ENCODE peak calls at places on chromosomes 3 and 15, in four cellular contexts. G is endothelial cell of umbilical vein, T is K562, I is A549. Q is an unnamed sample.

GRCh38 chr3:10337323-10338163 is 16.6 kb upstream of the SEC13 start:
- DNase-seq in G (no peak), T (no peak), I (no peak), Q (no peak)

GRCh38 chr3:3798641-3799113 is 554 bp upstream of the LRRN1 start:
- DNase-seq in G (no peak), T (no peak), I (no peak), Q (no peak)

GRCh38 chr15:74442604-74443003 is 8.8 kb upstream of the SEMA7A start:
- DNase-seq in G (no peak), T (no peak), I (no peak), Q (no peak)

GRCh38 chr15:98901438-98901837 is 106.2 kb downstream of the PGPEP1L start:
- DNase-seq in G (no peak), T (no peak), I (no peak), Q (no peak)

GRCh38 chr3:10782011-10782410 is 34.0 kb upstream of the SLC6A11 start:
- DNase-seq in G (no peak), T (no peak), I (no peak), Q (no peak)

GRCh38 chr3:185744997-185745843 is 79.6 kb downstream of the IGF2BP2 start:
- DNase-seq in G (peak; percentile 81), T (no peak), I (peak; percentile 29), Q (peak; percentile 80)

GRCh38 chr3:141366285-141367037 is 1.8 kb upstream of the ZBTB38 start:
- DNase-seq in G (peak; percentile 80), T (peak; percentile 57), I (peak; percentile 89), Q (no peak)

GRCh38 chr15:88605507-88606436 is 15.4 kb upstream of the AEN start:
- DNase-seq in G (peak; percentile 19), T (peak; percentile 79), I (no peak), Q (peak; percentile 37)

GRCh38 chr3:125143982-125144652 is 68.4 kb downstream of the SLC12A8 start:
- DNase-seq in G (peak; percentile 24), T (no peak), I (no peak), Q (no peak)

GRCh38 chr15:74642328-74642723 is 26.7 kb downstream of the CLK3 start:
- DNase-seq in G (no peak), T (no peak), I (no peak), Q (no peak)

GRCh38 chr15:63387741-63388468 is 6.3 kb upstream of the CA12 start:
- DNase-seq in G (no peak), T (no peak), I (no peak), Q (no peak)

GRCh38 chr3:170502297-170502696 is 83.6 kb downstream of the SLC7A14 start:
- DNase-seq in G (no peak), T (no peak), I (no peak), Q (no peak)

GRCh38 chr3:51441282-51442030 is 50.4 kb downstream of the RBM15B start:
- DNase-seq in G (no peak), T (no peak), I (no peak), Q (no peak)

GRCh38 chr3:30750967-30751366 is 143.5 kb downstream of the GADL1 start:
- DNase-seq in G (no peak), T (no peak), I (no peak), Q (no peak)

GRCh38 chr3:57131210-57131588 is 34.0 kb downstream of the IL17RD start:
- DNase-seq in G (no peak), T (no peak), I (no peak), Q (no peak)

GRCh38 chr3:57128863-57129602 is 36.1 kb downstream of the IL17RD start:
- DNase-seq in G (no peak), T (no peak), I (no peak), Q (no peak)

GRCh38 chr3:57130426-57131209 is 34.5 kb downstream of the IL17RD start:
- DNase-seq in G (no peak), T (no peak), I (no peak), Q (no peak)

GRCh38 chr3:57126244-57126643 is 38.9 kb downstream of the IL17RD start:
- DNase-seq in G (no peak), T (no peak), I (no peak), Q (no peak)

DNA sequence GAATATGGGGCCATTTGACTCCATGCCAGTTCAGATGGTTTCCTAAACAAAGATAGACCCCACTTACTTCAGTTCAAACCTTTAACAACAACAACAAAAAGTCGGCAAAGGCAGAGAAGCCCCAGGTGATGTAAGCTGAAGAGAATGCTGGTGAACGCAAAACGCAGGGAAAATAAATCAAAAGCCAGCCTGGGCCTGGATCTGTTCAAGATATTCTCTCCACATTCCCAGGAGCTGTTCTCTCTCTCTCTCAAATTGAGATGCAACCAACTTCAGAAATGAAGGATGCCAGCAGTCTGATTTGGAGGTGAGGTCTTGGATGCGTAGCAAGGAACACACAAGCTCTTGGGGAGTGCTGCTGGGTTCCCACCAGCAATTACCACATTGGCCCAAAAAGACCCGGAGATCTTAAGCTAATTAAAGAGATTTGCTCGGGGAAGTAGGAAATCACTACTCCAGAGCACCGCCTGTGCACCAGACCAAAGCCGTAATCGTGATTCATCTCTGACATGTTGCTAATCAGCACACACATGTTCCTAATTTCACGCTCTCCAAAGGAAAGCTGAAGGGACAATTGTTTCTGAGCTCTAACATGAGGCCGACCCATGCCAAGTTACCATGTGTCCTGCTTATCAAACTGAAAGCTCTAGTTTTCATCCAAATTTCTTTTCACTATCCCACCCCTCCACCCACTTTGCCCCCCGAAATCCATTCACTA is 37.1 kb downstream of the IL17RD start:
- DNase-seq in G (no peak), T (no peak), I (no peak), Q (no peak)
- TF ChIP-seq MAX in G (no peak), T (no peak), I (no peak), Q (no peak)

GRCh38 chr15:70723124-70723427 is 40.3 kb downstream of the UACA start:
- DNase-seq in G (no peak), T (no peak), I (no peak), Q (no peak)
- H3K4me3 ChIP-seq in G (no peak overlapping the region), T (no peak overlapping the region), I (no peak overlapping the region), Q (no peak overlapping the region)

DNA sequence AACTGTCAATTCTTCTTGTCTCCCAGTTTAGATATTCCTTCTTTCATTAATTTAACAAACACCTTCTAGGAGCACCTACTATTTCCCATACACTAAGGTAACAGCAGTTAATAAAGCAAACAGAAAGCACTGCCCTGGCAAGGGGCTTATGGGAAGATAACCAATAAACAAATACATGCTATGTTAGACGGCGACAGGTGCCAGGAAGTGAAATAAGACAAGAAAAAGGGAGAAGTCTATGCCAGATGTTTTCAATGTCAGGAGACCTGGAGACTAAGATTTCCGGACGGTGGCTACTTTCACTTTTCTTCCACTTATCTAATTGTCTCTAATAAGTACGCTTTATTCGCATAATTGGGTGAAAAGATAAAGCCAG is 32.5 kb upstream of the ZNF445 start:
- DNase-seq in G (peak; percentile 49), T (peak; percentile 26), I (peak; percentile 12), Q (peak; percentile 51)
- TF ChIP-seq MAX in G (no peak), T (no peak), I (no peak), Q (no peak)

GRCh38 chr3:182910939-182911781 is 69.2 kb downstream of the DCUN1D1 start:
- DNase-seq in G (no peak), T (no peak), I (no peak), Q (no peak)

GRCh38 chr3:182914341-182914740 is 66.0 kb downstream of the DCUN1D1 start:
- DNase-seq in G (no peak), T (no peak), I (no peak), Q (no peak)

GRCh38 chr3:182912476-182912875 is 67.9 kb downstream of the DCUN1D1 start:
- DNase-seq in G (no peak), T (no peak), I (no peak), Q (no peak)

GRCh38 chr3:182911782-182912111 is 68.6 kb downstream of the DCUN1D1 start:
- DNase-seq in G (peak; percentile 15), T (no peak), I (no peak), Q (no peak)

GRCh38 chr3:182913889-182914288 is 66.4 kb downstream of the DCUN1D1 start:
- DNase-seq in G (no peak), T (no peak), I (no peak), Q (no peak)
- H3K4me3 ChIP-seq in G (no peak overlapping the region), T (no peak overlapping the region), I (no peak overlapping the region), Q (no peak overlapping the region)

GRCh38 chr3:158731938-158732855 is at the start of gene RARRES1:
- DNase-seq in G (peak; percentile 50), T (no peak), I (peak; percentile 70), Q (no peak)
- TF ChIP-seq MAX in G (no peak), T (no peak), I (peak; percentile 81), Q (no peak)

GRCh38 chr15:40052604-40053003 is 13.6 kb upstream of the SRP14 start:
- DNase-seq in G (no peak), T (no peak), I (no peak), Q (peak; percentile 35)
- H3K4me3 ChIP-seq in G (no peak overlapping the region), T (no peak overlapping the region), I (no peak overlapping the region), Q (no peak overlapping the region)

DNA sequence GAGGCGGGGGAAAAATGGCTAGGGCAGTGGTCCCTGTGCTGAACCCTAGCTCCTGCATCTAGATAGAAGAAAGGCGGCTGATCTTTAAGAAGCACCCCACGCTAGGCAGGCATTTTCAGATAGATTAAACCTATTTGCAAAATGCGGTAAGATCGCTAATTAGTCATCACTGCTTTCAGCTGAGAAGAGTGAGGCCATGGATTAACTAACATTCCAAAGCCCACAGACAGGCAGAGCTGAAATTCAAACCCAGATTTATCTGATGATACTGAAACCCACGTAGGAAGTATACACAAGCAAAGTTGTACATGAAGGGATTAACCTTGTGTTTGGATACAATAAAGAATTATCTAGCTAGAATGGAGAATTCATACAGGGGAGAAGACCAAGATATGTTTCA is 4.8 kb downstream of the ADPGK start:
- DNase-seq in G (no peak), T (no peak), I (no peak), Q (no peak)
- TF ChIP-seq MAX in G (no peak), T (no peak), I (no peak), Q (no peak)

DNA sequence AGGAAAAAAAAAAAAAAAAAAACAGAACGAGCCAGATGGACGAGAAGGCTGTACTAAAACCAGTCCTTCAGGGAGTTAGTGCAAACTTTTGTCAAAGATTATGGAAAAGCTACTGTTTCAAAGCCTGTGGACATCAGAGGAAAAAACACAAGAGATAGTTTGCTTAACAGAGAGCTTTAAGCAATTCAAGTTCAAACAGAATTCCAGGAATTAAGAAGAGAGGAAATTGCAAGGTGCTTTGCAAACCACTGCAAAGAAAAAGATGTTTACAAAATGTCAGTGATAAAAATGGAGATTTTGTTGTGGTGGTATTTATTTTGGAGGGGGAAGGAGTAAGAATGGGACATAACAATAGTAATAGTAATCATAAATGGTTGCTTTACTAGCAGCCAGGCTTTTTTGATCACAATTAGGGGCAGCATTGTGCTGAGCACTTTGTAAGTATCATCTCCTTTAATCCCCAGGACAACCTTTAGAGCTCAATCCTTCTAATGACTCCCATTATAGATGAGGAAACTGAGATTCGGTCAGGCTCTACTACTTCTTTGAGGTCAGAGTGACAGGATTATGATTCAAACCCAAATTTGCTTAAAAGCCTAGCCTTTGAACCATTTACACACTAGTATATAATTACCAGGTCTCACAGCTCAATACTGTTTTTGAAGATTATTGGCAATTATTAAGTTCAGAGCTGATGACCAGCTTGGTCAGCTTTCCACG is 22.4 kb upstream of the ARHGEF3 start:
- DNase-seq in G (no peak), T (no peak), I (no peak), Q (no peak)
- H3K4me3 ChIP-seq in G (no peak overlapping the region), T (no peak overlapping the region), I (no peak overlapping the region), Q (no peak overlapping the region)

Q was measured in NB4.